ENCODE peak calls at places on chromosomes 13 and 19, in four cellular contexts. A is hypothalamus, S is nephron progenitor cell, V is ecto neural progenitor cell. P is an unnamed sample.

GRCh38 chr13:110815471-110816204 is 99.2 kb downstream of the ANKRD10 start:
- DNase-seq in S (no peak), V (no peak), A (no peak), P (no peak)

GRCh38 chr19:55451522-55452380 is 8.7 kb upstream of the SHISA7 start:
- DNase-seq in S (peak; percentile 58), A (peak; percentile 53), V (peak; percentile 75), P (no peak)

GRCh38 chr13:29573190-29573589 is 22.3 kb downstream of the SLC7A1 start:
- DNase-seq in V (no peak), A (no peak), S (no peak), P (no peak)

GRCh38 chr13:97659602-97660001 is 225.6 kb downstream of the RAP2A start:
- DNase-seq in A (peak; percentile 3), S (peak; percentile 21), V (no peak), P (peak; percentile 23)

GRCh38 chr19:16367269-16367683 is 42.6 kb downstream of the KLF2 start:
- DNase-seq in S (no peak), A (no peak), V (no peak), P (no peak)

GRCh38 chr19:18388328-18389094 is 2.6 kb downstream of the GDF15 start:
- DNase-seq in A (peak; percentile 77), V (peak; percentile 92), S (peak; percentile 91), P (peak; percentile 76)

GRCh38 chr19:24074720-24075119 is 12.3 kb upstream of the ZNF254 start:
- DNase-seq in A (no peak), V (no peak), S (no peak), P (no peak)

GRCh38 chr19:12792853-12793289 is 1.6 kb downstream of the JUNB start:
- DNase-seq in S (no peak), A (no peak), V (no peak), P (no peak)

GRCh38 chr13:33218020-33218419 is 67.5 kb downstream of the STARD13 start:
- DNase-seq in V (no peak), A (no peak), S (no peak), P (no peak)

GRCh38 chr19:2391118-2391725 is 31.2 kb downstream of the TMPRSS9 start:
- DNase-seq in S (peak; percentile 33), V (no peak), A (peak; percentile 16), P (peak; percentile 54)

GRCh38 chr13:29570058-29570654 is 25.3 kb downstream of the SLC7A1 start:
- DNase-seq in A (no peak), V (no peak), S (no peak), P (no peak)

GRCh38 chr19:12779162-12779993 is 4.0 kb upstream of the HOOK2 start:
- DNase-seq in S (no peak), V (peak; percentile 59), A (peak; percentile 54), P (no peak)

GRCh38 chr13:111298214-111298975 is 22.0 kb upstream of the TEX29 start:
- DNase-seq in A (no peak), S (no peak), V (no peak), P (no peak)

GRCh38 chr13:21060827-21061076 is 634 bp downstream of the LATS2 start:
- DNase-seq in A (no peak), S (peak; percentile 67), V (no peak), P (no peak)

GRCh38 chr19:32743021-32743420 is 23.5 kb downstream of the TDRD12 start:
- DNase-seq in A (no peak), S (no peak), V (no peak), P (no peak)

GRCh38 chr13:41931337-41931736 is 29.6 kb downstream of the VWA8 start:
- DNase-seq in S (no peak), A (no peak), V (no peak), P (no peak)

GRCh38 chr13:30577381-30577780 is 40.3 kb upstream of the USPL1 start:
- DNase-seq in V (no peak), S (no peak), A (no peak), P (no peak)

GRCh38 chr19:41351339-41352245 is 2.1 kb downstream of the TGFB1 start:
- DNase-seq in A (peak; percentile 21), S (peak; percentile 67), V (peak; percentile 61), P (no peak)

GRCh38 chr19:36201684-36202083 is 12.8 kb downstream of the ZNF565 start:
- DNase-seq in S (no peak), A (no peak), V (no peak), P (no peak)